ENCODE peak calls at places on chromosomes 1 and 21, in four cellular contexts. J is lower lobe of right lung, X is MM.1S, A is hepatocyte. O is an unnamed sample.

GRCh38 chr21:37159949-37160348 is 86.9 kb downstream of the TTC3 start:
- DNase-seq in J (no peak), X (no peak), A (no peak), O (no peak)

GRCh38 chr1:19163261-19163660 is 46.8 kb downstream of the UBR4 start:
- DNase-seq in A (no peak), X (no peak), J (no peak), O (peak)

GRCh38 chr21:25441835-25442234 is 165.4 kb downstream of the MRPL39 start:
- DNase-seq in X (no peak), A (no peak), J (no peak), O (no peak)

GRCh38 chr1:115274467-115274866 is 63.6 kb downstream of the NGF start:
- DNase-seq in J (no peak), A (no peak), X (no peak), O (no peak)

GRCh38 chr1:25624155-25624554 is 7.6 kb downstream of the MAN1C1 start:
- DNase-seq in A (no peak), X (peak), J (no peak), O (no peak)

GRCh38 chr1:64822621-64823020 is 77.7 kb downstream of the RAVER2 start:
- DNase-seq in J (no peak), X (no peak), A (no peak), O (no peak)

GRCh38 chr1:161885013-161885412 is 118.9 kb downstream of the ATF6 start:
- DNase-seq in J (no peak), X (no peak), A (no peak), O (peak)

GRCh38 chr1:158180741-158181576 is at the start of gene CD1D:
- DNase-seq in X (no peak), A (peak), J (peak), O (no peak)

GRCh38 chr1:153346067-153346723 is 2.4 kb downstream of the PGLYRP4 start:
- DNase-seq in J (no peak), A (no peak), X (no peak), O (no peak)

GRCh38 chr1:40980453-40981121 is 1.1 kb downstream of the CTPS1 start:
- DNase-seq in J (no peak), A (peak), X (peak), O (no peak)

GRCh38 chr1:182789138-182790076 is at the start of gene NPL:
- DNase-seq in X (peak), A (peak), J (peak), O (peak)

GRCh38 chr1:187001198-187001904 is 172.6 kb downstream of the PLA2G4A start:
- DNase-seq in X (no peak), A (no peak), J (no peak), O (peak)

GRCh38 chr1:28449904-28450303 is 55.9 kb upstream of the RCC1 start:
- DNase-seq in A (no peak), J (no peak), X (peak), O (no peak)

GRCh38 chr1:197637406-197637805 is 137.9 kb downstream of the DENND1B start:
- DNase-seq in A (no peak), J (no peak), X (no peak), O (no peak)

GRCh38 chr1:208131631-208132286 is 112.4 kb downstream of the PLXNA2 start:
- DNase-seq in J (no peak), A (peak), X (no peak), O (no peak)

DNA sequence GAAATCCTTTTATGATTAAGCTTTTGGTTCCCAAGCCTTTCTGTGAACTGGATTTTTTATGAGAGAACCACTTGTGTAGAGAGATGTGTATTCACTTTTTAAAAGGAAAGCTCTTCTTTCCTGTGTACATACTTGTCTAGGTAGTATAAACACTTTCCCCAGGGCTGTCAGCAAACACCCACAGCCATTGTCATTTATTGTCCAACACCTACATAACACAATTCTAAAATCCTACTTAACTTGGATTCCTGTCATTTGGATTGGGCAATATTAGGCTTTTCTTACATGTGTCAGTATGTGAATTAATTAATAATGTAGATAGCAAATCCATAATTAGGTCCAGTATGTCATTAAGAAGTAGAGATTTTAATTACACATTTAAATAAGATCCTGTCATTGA is 12.3 kb downstream of the DDX20 start:
- DNase-seq in X (no peak), J (no peak), A (no peak), O (no peak)
- H3K4me3 ChIP-seq in X (no peak), J (no peak), A (no peak), O (no peak)

DNA sequence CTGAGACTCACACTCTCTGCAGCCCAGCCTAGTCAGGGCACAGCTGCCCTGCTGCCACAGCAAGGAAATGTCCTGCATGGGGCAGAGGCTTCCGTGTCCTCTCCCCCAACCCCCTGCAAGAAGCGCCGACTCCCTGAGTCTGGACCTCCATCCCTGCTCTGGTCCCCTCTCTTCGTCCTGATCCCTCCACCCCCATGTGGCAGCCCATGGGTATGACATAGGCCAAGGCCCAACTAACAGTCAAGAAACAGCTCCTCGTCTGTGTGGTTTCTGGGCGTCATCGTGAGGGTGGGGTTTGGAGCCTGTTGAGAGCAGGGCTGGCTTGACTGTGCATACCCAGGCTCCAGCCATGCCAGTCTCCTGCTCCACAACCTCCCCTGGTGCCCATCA is 19.5 kb downstream of the FAAH start:
- DNase-seq in X (no peak), J (peak), A (no peak), O (peak)
- TF ChIP-seq CTCF in X (peak), J (no peak), A (peak), O (peak)

GRCh38 chr1:59595774-59596173 is 219.0 kb upstream of the HOOK1 start:
- DNase-seq in X (no peak), A (no peak), J (no peak), O (peak)

GRCh38 chr1:59596432-59596831 is 218.3 kb upstream of the HOOK1 start:
- DNase-seq in J (no peak), A (peak), X (no peak), O (peak)

GRCh38 chr1:59593798-59594790 is 220.7 kb upstream of the HOOK1 start:
- DNase-seq in J (no peak), X (no peak), A (no peak), O (no peak)

GRCh38 chr1:59596956-59597355 is 217.8 kb upstream of the HOOK1 start:
- DNase-seq in J (no peak), A (no peak), X (no peak), O (no peak)

DNA sequence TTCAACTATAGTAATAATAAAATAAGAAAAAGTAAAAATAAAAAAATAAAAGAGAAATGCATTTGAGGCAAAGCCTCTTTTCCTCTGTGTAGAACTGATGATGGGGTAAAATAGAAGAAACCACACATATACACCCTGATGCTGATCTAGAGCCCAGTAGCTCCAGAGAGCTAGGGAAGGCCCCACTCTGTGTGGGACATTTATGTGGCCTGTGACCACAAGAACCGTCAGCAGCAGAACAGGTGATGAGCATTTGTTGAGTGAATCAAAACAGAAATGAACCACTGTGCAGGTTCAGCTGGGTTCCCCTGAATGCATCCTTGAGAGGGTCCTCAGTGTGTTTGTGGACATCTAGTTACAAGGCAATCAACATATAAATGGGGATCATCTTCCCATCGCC is 221.8 kb upstream of the HOOK1 start:
- DNase-seq in J (no peak), A (no peak), X (no peak), O (no peak)
- H3K27ac ChIP-seq in J (no peak), A (no peak), X (no peak), O (no peak)

DNA sequence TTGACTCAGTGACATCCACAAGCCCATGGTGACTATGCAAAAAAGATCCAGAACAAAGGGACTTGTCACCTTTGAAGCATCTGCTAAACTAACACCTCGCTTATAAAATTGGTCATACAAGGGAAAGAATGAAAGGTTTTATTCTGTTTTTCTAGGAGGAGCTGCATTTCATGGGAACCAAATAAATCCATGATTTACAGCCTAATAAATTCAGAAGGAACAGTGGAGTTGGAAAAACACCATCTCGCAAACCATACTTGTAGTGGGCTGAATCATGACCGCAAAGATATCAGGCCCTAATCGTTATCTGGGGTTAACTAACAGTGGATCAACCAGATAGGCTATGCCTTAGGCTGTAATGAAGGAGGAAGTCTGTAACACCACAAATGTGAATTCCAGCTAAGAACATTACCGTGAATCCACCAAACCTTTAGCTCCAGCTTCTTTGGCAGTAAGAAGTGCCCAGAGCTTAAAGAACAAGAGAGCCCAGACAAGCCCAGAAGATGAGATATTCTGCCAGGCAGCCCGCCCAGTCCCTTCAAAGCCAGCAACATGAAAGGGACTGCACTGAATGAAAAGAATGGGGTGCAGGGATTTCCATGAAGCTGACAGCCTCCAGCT is 27.4 kb downstream of the RSPH1 start:
- DNase-seq in X (no peak), J (no peak), A (no peak), O (no peak)
- H3K4me3 ChIP-seq in X (no peak), J (no peak), A (no peak), O (no peak)

GRCh38 chr1:81305997-81306452 is 494.7 kb upstream of the ADGRL2 start:
- DNase-seq in X (peak), A (peak), J (no peak), O (peak)
- TF ChIP-seq CTCF in X (peak), A (peak), J (peak), O (peak)

DNA sequence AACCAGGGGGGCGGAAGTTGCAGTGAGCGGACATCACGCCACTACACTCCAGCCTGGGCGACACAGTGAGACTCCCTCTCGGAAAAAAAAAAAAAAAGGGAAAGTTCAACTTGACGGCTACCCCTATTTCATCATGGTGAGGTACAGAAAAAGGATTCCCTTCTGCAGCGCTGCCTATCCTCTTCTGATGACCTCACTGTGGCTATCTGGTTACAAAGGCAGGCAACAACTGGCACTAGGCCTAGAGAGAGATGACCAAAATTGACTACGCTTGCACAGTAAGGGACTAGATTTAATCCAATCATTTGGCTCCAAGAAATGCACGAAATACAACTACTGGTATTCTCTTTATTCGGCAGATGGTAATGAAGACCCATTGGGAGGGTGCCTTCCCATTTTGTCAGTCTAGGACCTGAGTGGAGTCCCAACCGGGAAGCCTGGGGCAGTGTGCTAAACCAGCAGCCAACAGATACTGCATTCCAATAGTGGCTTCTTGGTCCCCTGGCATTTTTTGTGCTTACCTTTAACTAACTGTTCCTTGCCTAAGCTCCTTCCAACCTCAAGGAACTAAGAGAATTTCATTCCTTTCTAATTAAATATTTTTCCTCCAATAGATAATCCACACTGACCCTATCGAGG is 36.6 kb downstream of the ITPKB start:
- DNase-seq in A (no peak), X (no peak), J (no peak), O (peak)
- H3K27ac ChIP-seq in A (peak), X (no peak), J (peak), O (peak)

O was measured in brain microvascular endothelial cell.